ENCODE peak calls at places on chromosomes 3 and 15, in ten cellular contexts. One of them, this sample, is unnamed.

GRCh38 chr3:131608741-131609140 is 106.0 kb upstream of the MRPL3 start:
- DNase-seq in K562: no peak
- DNase-seq in A673: no peak
- DNase-seq in body of pancreas: no peak
- DNase-seq in IMR-90: no peak
- DNase-seq in Peyer's patch: no peak
- DNase-seq in kidney: no peak
- DNase-seq in transverse colon: no peak
- DNase-seq in stomach: no peak
- DNase-seq in esophagus squamous epithelium: no peak
- DNase-seq in this sample: no peak

GRCh38 chr3:179179979-179180758 is 32.0 kb downstream of the PIK3CA start:
- DNase-seq in K562: no peak
- DNase-seq in A673: peak; percentile 40
- DNase-seq in body of pancreas: no peak
- DNase-seq in IMR-90: peak; percentile 44
- DNase-seq in Peyer's patch: no peak
- DNase-seq in kidney: no peak
- DNase-seq in transverse colon: no peak
- DNase-seq in stomach: no peak
- DNase-seq in esophagus squamous epithelium: no peak
- DNase-seq in this sample: no peak

GRCh38 chr3:23567917-23568316 is 237.8 kb upstream of the UBE2E1 start:
- DNase-seq in K562: no peak
- DNase-seq in A673: no peak
- DNase-seq in body of pancreas: no peak
- DNase-seq in IMR-90: peak; percentile 95
- DNase-seq in Peyer's patch: no peak
- DNase-seq in kidney: no peak
- DNase-seq in transverse colon: no peak
- DNase-seq in stomach: no peak
- DNase-seq in esophagus squamous epithelium: no peak
- DNase-seq in this sample: no peak

GRCh38 chr15:73936181-73936580 is 9.9 kb downstream of the LOXL1 start:
- DNase-seq in K562: no peak
- DNase-seq in A673: peak; percentile 45
- DNase-seq in body of pancreas: no peak
- DNase-seq in IMR-90: peak; percentile 83
- DNase-seq in Peyer's patch: no peak
- DNase-seq in kidney: peak; percentile 75
- DNase-seq in transverse colon: no peak
- DNase-seq in stomach: no peak
- DNase-seq in esophagus squamous epithelium: no peak
- DNase-seq in this sample: no peak

GRCh38 chr3:177141471-177141870 is 55.8 kb downstream of the TBL1XR1 start:
- DNase-seq in K562: no peak
- DNase-seq in A673: no peak
- DNase-seq in body of pancreas: no peak
- DNase-seq in IMR-90: peak; percentile 12
- DNase-seq in Peyer's patch: no peak
- DNase-seq in kidney: no peak
- DNase-seq in transverse colon: no peak
- DNase-seq in stomach: no peak
- DNase-seq in esophagus squamous epithelium: no peak
- DNase-seq in this sample: no peak

GRCh38 chr3:85432081-85432480 is 473.3 kb downstream of the CADM2 start:
- DNase-seq in K562: no peak
- DNase-seq in A673: no peak
- DNase-seq in body of pancreas: no peak
- DNase-seq in IMR-90: no peak
- DNase-seq in Peyer's patch: no peak
- DNase-seq in kidney: no peak
- DNase-seq in transverse colon: no peak
- DNase-seq in stomach: no peak
- DNase-seq in esophagus squamous epithelium: no peak
- DNase-seq in this sample: no peak

GRCh38 chr3:120441776-120442175 is 9.0 kb downstream of the FSTL1 start:
- DNase-seq in K562: no peak
- DNase-seq in A673: no peak
- DNase-seq in body of pancreas: no peak
- DNase-seq in IMR-90: no peak
- DNase-seq in Peyer's patch: no peak
- DNase-seq in kidney: no peak
- DNase-seq in transverse colon: no peak
- DNase-seq in stomach: no peak
- DNase-seq in esophagus squamous epithelium: no peak
- DNase-seq in this sample: no peak

GRCh38 chr3:131007782-131008181 is 18.8 kb downstream of the ASTE1 start:
- DNase-seq in K562: no peak
- DNase-seq in A673: peak; percentile 7
- DNase-seq in body of pancreas: no peak
- DNase-seq in IMR-90: peak; percentile 28
- DNase-seq in Peyer's patch: no peak
- DNase-seq in kidney: no peak
- DNase-seq in transverse colon: no peak
- DNase-seq in stomach: no peak
- DNase-seq in esophagus squamous epithelium: no peak
- DNase-seq in this sample: no peak

GRCh38 chr15:48325400-48325799 is 5.8 kb upstream of the DUT start:
- DNase-seq in K562: no peak
- DNase-seq in A673: no peak
- DNase-seq in body of pancreas: no peak
- DNase-seq in IMR-90: no peak
- DNase-seq in Peyer's patch: no peak
- DNase-seq in kidney: no peak
- DNase-seq in transverse colon: no peak
- DNase-seq in stomach: no peak
- DNase-seq in esophagus squamous epithelium: no peak
- DNase-seq in this sample: no peak

GRCh38 chr15:81314378-81314777 is 9.6 kb downstream of the STARD5 start:
- DNase-seq in K562: no peak
- DNase-seq in A673: no peak
- DNase-seq in body of pancreas: no peak
- DNase-seq in IMR-90: no peak
- DNase-seq in Peyer's patch: peak; percentile 36
- DNase-seq in kidney: no peak
- DNase-seq in transverse colon: no peak
- DNase-seq in stomach: no peak
- DNase-seq in esophagus squamous epithelium: no peak
- DNase-seq in this sample: no peak

GRCh38 chr15:81316267-81316666 is 7.7 kb downstream of the STARD5 start:
- DNase-seq in K562: no peak
- DNase-seq in A673: no peak
- DNase-seq in body of pancreas: no peak
- DNase-seq in IMR-90: no peak
- DNase-seq in Peyer's patch: no peak
- DNase-seq in kidney: no peak
- DNase-seq in transverse colon: no peak
- DNase-seq in stomach: no peak
- DNase-seq in esophagus squamous epithelium: no peak
- DNase-seq in this sample: no peak

GRCh38 chr15:81313686-81314085 is 10.3 kb downstream of the STARD5 start:
- DNase-seq in K562: no peak
- DNase-seq in A673: no peak
- DNase-seq in body of pancreas: no peak
- DNase-seq in IMR-90: peak; percentile 36
- DNase-seq in Peyer's patch: no peak
- DNase-seq in kidney: no peak
- DNase-seq in transverse colon: no peak
- DNase-seq in stomach: no peak
- DNase-seq in esophagus squamous epithelium: no peak
- DNase-seq in this sample: no peak

GRCh38 chr15:81317642-81318017 is 6.3 kb downstream of the STARD5 start:
- DNase-seq in K562: no peak
- DNase-seq in A673: no peak
- DNase-seq in body of pancreas: no peak
- DNase-seq in IMR-90: no peak
- DNase-seq in Peyer's patch: peak; percentile 37
- DNase-seq in kidney: no peak
- DNase-seq in transverse colon: no peak
- DNase-seq in stomach: no peak
- DNase-seq in esophagus squamous epithelium: no peak
- DNase-seq in this sample: no peak

GRCh38 chr15:81315452-81316203 is 8.3 kb downstream of the STARD5 start:
- DNase-seq in K562: no peak
- DNase-seq in A673: no peak
- DNase-seq in body of pancreas: no peak
- DNase-seq in IMR-90: no peak
- DNase-seq in Peyer's patch: peak; percentile 51
- DNase-seq in kidney: no peak
- DNase-seq in transverse colon: no peak
- DNase-seq in stomach: no peak
- DNase-seq in esophagus squamous epithelium: no peak
- DNase-seq in this sample: no peak
- H3K27ac ChIP-seq in K562: no peak overlapping the region
- H3K27ac ChIP-seq in A673: no peak overlapping the region
- H3K27ac ChIP-seq in body of pancreas: no peak overlapping the region
- H3K27ac ChIP-seq in IMR-90: no peak overlapping the region
- H3K27ac ChIP-seq in Peyer's patch: no peak overlapping the region
- H3K27ac ChIP-seq in kidney: no peak overlapping the region
- H3K27ac ChIP-seq in transverse colon: no peak overlapping the region
- H3K27ac ChIP-seq in stomach: no peak overlapping the region
- H3K27ac ChIP-seq in esophagus squamous epithelium: no peak overlapping the region
- H3K27ac ChIP-seq in this sample: peak overlapping the region; percentile 64

DNA sequence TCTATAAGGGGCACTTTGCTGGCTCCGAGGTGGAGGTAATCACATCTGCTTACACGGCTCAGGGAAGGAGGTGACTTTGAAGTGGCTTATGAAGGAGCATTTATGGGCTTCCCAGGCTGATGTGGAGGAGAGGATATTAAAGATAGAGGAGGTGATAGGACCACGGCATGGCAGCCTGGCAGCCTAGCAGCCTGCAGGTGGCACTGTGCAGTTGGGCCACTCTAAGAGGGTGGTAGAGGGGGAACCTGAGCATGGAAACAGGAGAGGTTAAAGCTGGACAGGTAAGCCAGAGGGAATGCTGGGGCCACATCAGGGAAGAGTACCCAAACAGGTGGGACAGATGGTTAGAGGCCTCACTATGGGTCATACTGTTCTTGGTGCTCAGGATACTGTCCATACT is 375.0 kb downstream of the WDR72 start:
- DNase-seq in K562: no peak
- DNase-seq in A673: no peak
- DNase-seq in body of pancreas: peak; percentile 38
- DNase-seq in IMR-90: no peak
- DNase-seq in Peyer's patch: no peak
- DNase-seq in kidney: peak; percentile 58
- DNase-seq in transverse colon: peak; percentile 23
- DNase-seq in stomach: peak; percentile 29
- DNase-seq in esophagus squamous epithelium: no peak
- DNase-seq in this sample: no peak
- TF ChIP-seq CTCF in K562: no peak
- TF ChIP-seq CTCF in A673: no peak
- TF ChIP-seq CTCF in body of pancreas: peak; percentile 68
- TF ChIP-seq CTCF in IMR-90: no peak
- TF ChIP-seq CTCF in Peyer's patch: no peak
- TF ChIP-seq CTCF in kidney: peak; percentile 28
- TF ChIP-seq CTCF in transverse colon: peak; percentile 36
- TF ChIP-seq CTCF in stomach: peak; percentile 30
- TF ChIP-seq CTCF in esophagus squamous epithelium: no peak
- TF ChIP-seq CTCF in this sample: no peak

DNA sequence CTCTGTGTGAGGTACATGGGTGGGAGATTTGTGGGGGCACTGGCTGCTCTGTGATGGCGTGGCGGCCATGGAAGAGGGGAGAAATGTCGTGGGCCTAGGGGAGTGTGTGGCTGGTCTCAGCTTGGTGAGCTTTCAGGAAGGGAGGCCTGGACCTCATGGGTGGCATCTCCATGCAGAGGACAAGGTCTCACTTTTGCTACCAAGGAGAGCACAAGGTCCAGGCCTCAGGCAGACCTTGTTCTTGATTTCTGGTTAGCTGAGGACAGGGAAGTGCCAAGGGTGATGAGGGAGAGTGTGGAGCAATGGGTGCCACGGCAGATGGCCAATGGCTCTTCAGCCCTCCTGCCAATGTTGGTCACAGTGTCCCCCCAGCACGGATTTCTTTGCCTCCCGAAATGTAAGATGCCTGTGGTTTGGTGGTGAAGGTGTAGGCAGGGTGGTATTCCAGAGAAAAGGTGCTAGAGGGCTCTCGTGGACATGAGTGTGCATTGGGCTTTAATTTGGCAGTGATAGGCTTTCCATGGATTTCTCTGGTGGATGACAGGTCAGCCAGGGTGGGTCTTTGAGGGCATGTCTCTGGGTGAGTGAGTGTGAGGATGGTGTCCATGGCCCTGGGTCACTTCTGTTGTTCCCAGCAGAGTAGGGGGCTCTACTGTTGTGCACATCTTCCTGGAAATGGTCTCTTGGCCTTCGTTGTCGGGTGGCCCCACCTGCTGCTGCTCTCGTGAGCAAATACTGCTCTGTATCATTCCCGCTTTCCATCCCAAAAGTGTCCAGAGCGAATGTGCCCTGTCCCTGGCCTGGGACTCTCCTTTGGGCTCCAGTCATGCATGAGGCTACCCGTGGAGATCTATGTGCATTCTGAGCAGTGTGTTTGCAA is 108.0 kb downstream of the SNRPN start:
- DNase-seq in K562: no peak
- DNase-seq in A673: no peak
- DNase-seq in body of pancreas: peak; percentile 5
- DNase-seq in IMR-90: no peak
- DNase-seq in Peyer's patch: peak; percentile 31
- DNase-seq in kidney: no peak
- DNase-seq in transverse colon: no peak
- DNase-seq in stomach: no peak
- DNase-seq in esophagus squamous epithelium: no peak
- DNase-seq in this sample: no peak
- H3K9me3 ChIP-seq in K562: peaks cover 2% of the 10 kb centered on the region
- H3K9me3 ChIP-seq in A673: peaks cover 96% of the 10 kb centered on the region
- H3K9me3 ChIP-seq in body of pancreas: no peaks in the 10 kb centered on the region
- H3K9me3 ChIP-seq in IMR-90: peaks cover 100% of the 10 kb centered on the region
- H3K9me3 ChIP-seq in Peyer's patch: peaks cover 5% of the 10 kb centered on the region
- H3K9me3 ChIP-seq in kidney: peaks cover 100% of the 10 kb centered on the region
- H3K9me3 ChIP-seq in transverse colon: peaks cover 100% of the 10 kb centered on the region
- H3K9me3 ChIP-seq in stomach: peaks cover 100% of the 10 kb centered on the region
- H3K9me3 ChIP-seq in esophagus squamous epithelium: peaks cover 100% of the 10 kb centered on the region
- H3K9me3 ChIP-seq in this sample: peaks cover 100% of the 10 kb centered on the region

DNA sequence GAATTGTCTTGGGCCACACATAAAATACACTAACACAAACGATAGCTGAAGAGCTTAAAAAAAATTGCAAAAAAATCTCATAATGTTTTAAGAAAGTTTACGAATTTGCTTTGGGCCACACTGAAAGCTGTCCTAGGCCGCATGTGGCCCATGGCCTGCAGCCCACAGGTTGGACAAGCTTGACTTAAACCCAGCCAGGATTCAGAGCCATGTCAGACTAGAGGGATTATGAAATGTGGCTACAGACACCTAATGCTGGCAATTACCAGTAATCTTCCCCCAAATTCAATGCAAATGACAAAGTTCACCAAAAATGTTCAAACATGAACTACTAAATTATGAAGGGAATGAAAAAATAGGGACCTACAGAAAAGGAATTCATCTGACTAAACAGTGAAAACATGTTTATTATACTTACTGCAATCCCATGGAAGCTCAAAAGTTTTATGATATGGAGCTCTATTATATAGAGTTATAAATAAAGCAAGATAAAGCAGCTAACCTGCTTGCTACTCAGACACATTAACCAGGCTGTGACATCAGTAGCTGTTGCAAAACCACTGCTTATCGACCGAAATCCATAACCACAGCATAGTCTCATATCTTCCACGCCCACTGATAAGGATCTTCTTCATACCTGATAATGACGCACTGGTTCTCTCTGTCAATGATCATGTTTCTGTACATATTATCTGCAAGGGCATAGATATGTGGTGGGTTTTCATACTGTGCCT is 49.2 kb downstream of the LDHAL6B start:
- DNase-seq in K562: no peak
- DNase-seq in A673: no peak
- DNase-seq in body of pancreas: peak; percentile 36
- DNase-seq in IMR-90: peak; percentile 5
- DNase-seq in Peyer's patch: peak; percentile 82
- DNase-seq in kidney: no peak
- DNase-seq in transverse colon: peak; percentile 73
- DNase-seq in stomach: no peak
- DNase-seq in esophagus squamous epithelium: no peak
- DNase-seq in this sample: no peak
- H3K27ac ChIP-seq in K562: no peak overlapping the region
- H3K27ac ChIP-seq in A673: no peak overlapping the region
- H3K27ac ChIP-seq in body of pancreas: no peak overlapping the region
- H3K27ac ChIP-seq in IMR-90: no peak overlapping the region
- H3K27ac ChIP-seq in Peyer's patch: peak overlapping the region; percentile 77
- H3K27ac ChIP-seq in kidney: no peak overlapping the region
- H3K27ac ChIP-seq in transverse colon: peak overlapping the region; percentile 82
- H3K27ac ChIP-seq in stomach: no peak overlapping the region
- H3K27ac ChIP-seq in esophagus squamous epithelium: no peak overlapping the region
- H3K27ac ChIP-seq in this sample: no peak overlapping the region